ENCODE peak calls at places on chromosomes 4 and X, in six cellular contexts. V is Peyer's patch, M is left ventricle myocardium inferior, S is endothelial cell of umbilical vein, K is ovary, X is neural progenitor cell. W is an unnamed sample.

GRCh38 chrX:29948653-29949052 is 266.7 kb upstream of the MAGEB2 start:
- DNase-seq in M (no peak), K (no peak), X (no peak), S (peak; percentile 67), V (no peak), W (no peak)

GRCh38 chrX:139882299-139882698 is 50.6 kb downstream of the ATP11C start:
- DNase-seq in K (no peak), M (no peak), V (no peak), X (no peak), S (no peak), W (no peak)

GRCh38 chr4:184064877-184065276 is 152.8 kb downstream of the ENPP6 start:
- DNase-seq in V (peak; percentile 91), X (no peak), S (no peak), M (no peak), K (no peak), W (peak; percentile 18)

GRCh38 chrX:28609917-28610613 is 22.8 kb downstream of the IL1RAPL1 start:
- DNase-seq in X (no peak), M (peak; percentile 45), K (no peak), S (peak; percentile 1), V (no peak), W (no peak)

GRCh38 chr4:184248216-184248615 is 30.5 kb upstream of the ENPP6 start:
- DNase-seq in K (no peak), V (no peak), X (no peak), M (no peak), S (no peak), W (no peak)

GRCh38 chr4:93199492-93199891 is 629.1 kb upstream of the ATOH1 start:
- DNase-seq in X (peak; percentile 73), V (no peak), M (no peak), K (no peak), S (peak; percentile 54), W (no peak)

GRCh38 chr4:188781655-188782054 is 642.4 kb downstream of the TRIML1 start:
- DNase-seq in M (no peak), S (no peak), V (no peak), K (no peak), X (peak; percentile 33), W (no peak)

GRCh38 chrX:101442095-101442494 is 34.1 kb downstream of the HNRNPH2 start:
- DNase-seq in V (no peak), M (no peak), K (no peak), S (no peak), X (no peak), W (no peak)

GRCh38 chr4:140861359-140862181 is 105.4 kb upstream of the TBC1D9 start:
- DNase-seq in S (peak; percentile 79), X (peak; percentile 80), M (no peak), V (peak; percentile 84), K (peak; percentile 73), W (peak; percentile 72)

DNA sequence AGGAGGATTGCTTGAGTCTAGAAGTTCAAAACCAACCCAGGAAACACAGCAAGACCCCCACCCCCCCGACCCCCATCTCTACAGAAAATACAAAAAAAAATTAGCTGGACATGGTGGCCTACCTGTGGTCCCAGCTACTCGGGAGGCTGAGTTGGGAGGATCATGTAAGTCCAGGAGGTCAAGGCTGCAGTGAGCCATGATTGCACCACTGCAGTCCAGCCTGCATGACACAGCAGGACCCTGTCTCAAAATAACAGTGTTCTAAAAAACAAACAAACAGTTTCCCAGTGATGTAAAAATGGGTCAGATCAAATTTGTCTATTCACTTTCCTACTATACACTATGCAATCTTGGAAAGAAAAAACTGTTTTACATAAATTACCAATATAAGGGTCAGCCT is 2.0 kb upstream of the CBR4 start:
- DNase-seq in K (no peak), V (no peak), M (no peak), X (no peak), S (no peak), W (no peak)
- H3K27ac ChIP-seq in K (no peak overlapping the region), V (no peak overlapping the region), M (no peak overlapping the region), X (no peak overlapping the region), S (no peak overlapping the region), W (no peak overlapping the region)

DNA sequence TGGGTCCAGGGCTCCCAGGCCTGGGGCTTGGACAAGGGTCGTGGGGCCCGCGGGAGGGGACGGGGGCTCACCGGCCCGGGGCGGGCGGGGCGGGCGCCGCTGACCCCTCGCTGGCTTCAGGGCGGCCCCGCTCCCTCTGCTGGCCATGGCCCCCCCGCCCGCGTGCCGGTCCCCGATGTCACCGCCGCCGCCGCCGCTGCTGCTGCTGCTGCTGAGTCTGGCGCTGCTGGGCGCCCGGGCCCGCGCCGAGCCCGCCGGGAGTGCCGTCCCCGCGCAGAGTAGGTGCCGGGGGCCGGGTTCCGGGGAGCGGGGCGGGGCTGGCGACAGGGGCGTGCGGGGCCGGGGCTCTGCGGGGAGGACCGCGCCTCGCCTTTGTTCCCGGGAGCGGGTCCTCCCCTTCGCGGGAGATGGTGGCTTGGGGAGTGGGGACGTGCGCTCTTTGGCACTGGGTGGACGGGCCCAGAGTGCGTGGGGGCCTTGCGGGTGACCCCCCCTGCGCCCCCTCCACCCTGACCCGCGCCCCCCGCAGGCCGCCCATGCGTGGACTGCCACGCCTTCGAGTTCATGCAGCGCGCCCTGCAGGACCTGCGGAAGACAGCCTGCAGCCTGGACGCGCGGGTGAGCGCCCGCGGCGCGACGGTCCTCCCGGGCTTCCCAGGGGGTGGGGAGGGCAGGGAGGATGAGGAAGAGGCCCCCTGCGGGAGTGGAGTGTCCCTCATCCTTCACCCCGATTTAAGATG is 16.8 kb upstream of the NAT8L start:
- DNase-seq in X (peak; percentile 70), S (no peak), M (no peak), V (peak; percentile 58), K (no peak), W (no peak)
- TF ChIP-seq CTCF in X (no peak), S (no peak), M (no peak), V (no peak), K (no peak), W (no peak)

DNA sequence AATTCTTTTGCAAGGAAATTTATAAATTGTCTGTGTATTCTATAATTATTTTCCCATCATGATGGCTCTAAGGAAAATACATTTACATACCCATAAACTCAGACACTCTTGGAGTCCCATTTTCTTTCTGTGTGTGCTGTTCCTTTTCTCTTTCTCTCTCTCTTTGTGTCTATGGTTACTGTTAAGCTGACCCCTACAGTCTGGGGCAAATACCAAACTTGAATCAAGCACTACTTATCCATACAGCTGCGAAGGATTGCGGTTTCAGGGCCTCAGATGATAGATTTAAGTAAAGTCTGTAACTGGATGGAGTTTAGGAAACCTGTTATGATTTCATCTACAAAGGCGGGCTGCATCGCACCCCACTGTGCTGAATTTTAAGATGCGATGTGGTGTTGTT is 150.2 kb downstream of the SHROOM3 start:
- DNase-seq in S (no peak), V (no peak), M (no peak), X (peak; percentile 61), K (no peak), W (no peak)
- H3K4me3 ChIP-seq in S (no peak overlapping the region), V (no peak overlapping the region), M (peak overlapping the region; percentile 66), X (peak overlapping the region; percentile 45), K (no peak overlapping the region), W (no peak overlapping the region)

GRCh38 chr4:10729366-10729765 is 44.8 kb upstream of the CLNK start:
- DNase-seq in X (no peak), K (no peak), V (no peak), S (no peak), M (no peak), W (no peak)
- H3K27ac ChIP-seq in X (no peak overlapping the region), K (no peak overlapping the region), V (no peak overlapping the region), S (no peak overlapping the region), M (no peak overlapping the region), W (no peak overlapping the region)

DNA sequence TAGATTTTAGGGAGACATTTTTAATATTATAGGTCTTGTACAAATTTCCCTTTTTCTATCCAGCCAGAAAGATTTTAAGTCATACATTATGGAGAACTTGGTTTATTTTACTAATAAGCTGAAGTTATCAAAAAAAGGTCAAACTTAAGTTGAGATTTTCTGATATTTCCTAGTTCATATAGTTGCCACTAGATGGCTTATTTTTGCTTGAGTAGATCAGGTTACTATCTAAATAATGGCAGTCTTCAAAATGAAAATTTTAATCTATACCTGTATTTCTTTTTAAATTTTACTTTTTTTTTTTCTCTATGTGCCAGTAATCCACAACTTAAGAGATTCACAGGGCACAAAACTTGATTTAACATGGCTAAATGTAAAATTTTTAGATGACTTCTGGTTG is 52.3 kb downstream of the USP9X start:
- DNase-seq in M (no peak), X (no peak), V (no peak), S (no peak), K (no peak), W (no peak)
- TF ChIP-seq CTCF in M (peak; percentile 35), X (peak; percentile 51), V (peak; percentile 29), S (no peak), K (no peak), W (peak; percentile 46)

DNA sequence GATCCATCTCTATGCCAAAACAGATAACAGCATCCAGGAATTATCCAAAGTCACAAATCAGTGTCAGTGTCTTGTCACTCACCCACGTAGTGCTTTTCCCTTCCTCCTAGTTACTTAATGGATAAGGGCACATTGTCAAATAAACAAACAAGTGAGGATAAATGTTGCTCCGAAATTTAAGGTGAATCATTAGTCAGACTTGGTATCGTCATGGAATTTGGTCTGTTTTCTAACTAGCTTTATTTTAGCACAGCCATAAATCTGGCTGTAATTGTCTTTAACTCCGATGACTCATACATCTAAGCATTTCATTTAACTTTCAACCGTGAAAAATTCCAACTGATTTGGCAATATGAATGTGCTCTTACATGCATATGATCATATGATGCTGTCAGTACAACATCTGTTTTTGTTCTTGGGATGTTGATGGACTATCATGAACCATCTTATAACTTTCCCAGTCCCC is 83.3 kb downstream of the SNCA start:
- DNase-seq in K (no peak), V (no peak), S (peak; percentile 96), X (no peak), M (no peak), W (no peak)
- H3K4me3 ChIP-seq in K (no peak overlapping the region), V (no peak overlapping the region), S (peak overlapping the region; percentile 54), X (no peak overlapping the region), M (no peak overlapping the region), W (no peak overlapping the region)

W was measured in pancreas.